ENCODE peak calls at places on chromosomes 11 and 22, in nine cellular contexts. K, P, X, R, B, T, H, M and V are unnamed samples.

GRCh38 chr11:79417069-79417920 is 23.5 kb downstream of the TENM4 start:
- DNase-seq in B (no peak), H (no peak), T (no peak), M (no peak), P (no peak), K (no peak), R (no peak), X (no peak), V (no peak)

GRCh38 chr22:19884161-19884953 is 29.7 kb upstream of the GNB1L start:
- DNase-seq in R (no peak), T (peak), M (no peak), P (no peak), H (no peak), X (peak), B (no peak), K (peak), V (no peak)

GRCh38 chr11:75534291-75535038 is 8.7 kb upstream of the GDPD5 start:
- DNase-seq in T (no peak), H (no peak), P (no peak), M (no peak), X (no peak), B (no peak), R (no peak), K (no peak), V (no peak)

GRCh38 chr11:11349870-11350325 is 3.2 kb downstream of the CSNK2A3 start:
- DNase-seq in R (no peak), M (no peak), P (peak), X (no peak), B (peak), K (no peak), H (no peak), T (no peak), V (no peak)

GRCh38 chr11:44632466-44633123 is 67.1 kb downstream of the CD82 start:
- DNase-seq in T (peak), P (no peak), H (peak), B (no peak), X (no peak), M (no peak), R (peak), K (peak), V (no peak)

GRCh38 chr11:126924381-126924780 is 76.2 kb downstream of the KIRREL3 start:
- DNase-seq in K (no peak), M (no peak), X (no peak), B (no peak), R (no peak), P (no peak), H (no peak), T (no peak), V (no peak)

GRCh38 chr11:28878025-28878424 is 769.8 kb downstream of the METTL15 start:
- DNase-seq in M (no peak), K (no peak), H (no peak), X (no peak), P (no peak), R (no peak), T (no peak), B (peak), V (no peak)

GRCh38 chr11:17634776-17635550 is 84.4 kb upstream of the MYOD1 start:
- DNase-seq in P (no peak), H (peak), B (no peak), K (no peak), R (no peak), T (no peak), M (no peak), X (no peak), V (no peak)

GRCh38 chr11:55854704-55855103 is 16.2 kb downstream of the OR5D16 start:
- DNase-seq in H (no peak), R (no peak), K (no peak), P (no peak), B (no peak), T (no peak), M (no peak), X (no peak), V (no peak)

GRCh38 chr11:69840371-69841169 is 21.4 kb upstream of the FGF3 start:
- DNase-seq in B (no peak), K (no peak), H (peak), T (no peak), P (no peak), R (peak), X (peak), M (no peak), V (no peak)

GRCh38 chr11:114736806-114737205 is 58.5 kb downstream of the NXPE2 start:
- DNase-seq in M (no peak), H (no peak), B (no peak), P (no peak), X (no peak), K (no peak), T (no peak), R (no peak), V (no peak)

GRCh38 chr11:8871283-8871775 is 39.7 kb upstream of the AKIP1 start:
- DNase-seq in X (peak), B (peak), M (no peak), P (peak), R (no peak), H (peak), T (peak), K (peak), V (no peak)

GRCh38 chr11:11691296-11692141 is 69.7 kb upstream of the GALNT18 start:
- DNase-seq in H (peak), M (no peak), P (no peak), K (no peak), T (no peak), B (no peak), X (no peak), R (no peak), V (peak)

GRCh38 chr22:28885939-28886338 is 2.6 kb downstream of the ZNRF3 start:
- DNase-seq in K (peak), X (no peak), R (no peak), T (no peak), H (no peak), B (no peak), M (no peak), P (no peak), V (no peak)

GRCh38 chr11:26761382-26761781 is 39.5 kb upstream of the SLC5A12 start:
- DNase-seq in H (no peak), B (no peak), K (no peak), P (no peak), M (no peak), X (no peak), T (no peak), R (no peak), V (no peak)

GRCh38 chr11:33256031-33256807 is 962 bp upstream of the HIPK3 start:
- DNase-seq in R (no peak), M (no peak), P (no peak), X (no peak), H (no peak), B (peak), T (no peak), K (no peak), V (no peak)

GRCh38 chr11:116731821-116732739 is 40.7 kb downstream of the BUD13 start:
- DNase-seq in M (no peak), R (no peak), H (peak), K (no peak), T (peak), X (no peak), P (no peak), B (no peak), V (no peak)

GRCh38 chr22:36027579-36027959 is 1.1 kb downstream of the RBFOX2 start:
- DNase-seq in R (peak), P (no peak), T (no peak), M (no peak), B (no peak), H (no peak), K (peak), X (no peak), V (no peak)